ENCODE peak calls at places on chromosomes 4 and X, in six cellular contexts. One of them, this sample, is unnamed.

GRCh38 chr4:184347251-184348239 is 126.8 kb downstream of the IRF2 start:
- DNase-seq in A549: no peak
- DNase-seq in HepG2: no peak
- DNase-seq in HCT116: no peak
- DNase-seq in GM23338: peak
- DNase-seq in K562: peak
- DNase-seq in this sample: peak

GRCh38 chr4:5912614-5913019 is 19.7 kb upstream of the CRMP1 start:
- DNase-seq in A549: no peak
- DNase-seq in HepG2: no peak
- DNase-seq in HCT116: no peak
- DNase-seq in GM23338: peak
- DNase-seq in K562: no peak
- DNase-seq in this sample: no peak

GRCh38 chrX:152822383-152823086 is 8.0 kb downstream of the CETN2 start:
- DNase-seq in A549: no peak
- DNase-seq in HepG2: no peak
- DNase-seq in HCT116: no peak
- DNase-seq in GM23338: no peak
- DNase-seq in K562: no peak
- DNase-seq in this sample: no peak

GRCh38 chr4:624705-625590 is at the start of gene PDE6B:
- DNase-seq in A549: no peak
- DNase-seq in HepG2: no peak
- DNase-seq in HCT116: no peak
- DNase-seq in GM23338: peak
- DNase-seq in K562: no peak
- DNase-seq in this sample: no peak

GRCh38 chr4:155906554-155907247 is 3.2 kb downstream of the TDO2 start:
- DNase-seq in A549: no peak
- DNase-seq in HepG2: no peak
- DNase-seq in HCT116: no peak
- DNase-seq in GM23338: no peak
- DNase-seq in K562: no peak
- DNase-seq in this sample: no peak

GRCh38 chr4:10006236-10006603 is 15.1 kb downstream of the SLC2A9 start:
- DNase-seq in A549: peak
- DNase-seq in HepG2: peak
- DNase-seq in HCT116: no peak
- DNase-seq in GM23338: no peak
- DNase-seq in K562: no peak
- DNase-seq in this sample: no peak

GRCh38 chr4:80070880-80071620 is 2.0 kb downstream of the ANTXR2 start:
- DNase-seq in A549: no peak
- DNase-seq in HepG2: peak
- DNase-seq in HCT116: no peak
- DNase-seq in GM23338: no peak
- DNase-seq in K562: no peak
- DNase-seq in this sample: no peak

GRCh38 chr4:185820119-185821028 is 8.4 kb upstream of the SORBS2 start:
- DNase-seq in A549: no peak
- DNase-seq in HepG2: no peak
- DNase-seq in HCT116: no peak
- DNase-seq in GM23338: peak
- DNase-seq in K562: no peak
- DNase-seq in this sample: no peak

GRCh38 chr4:10347281-10347795 is 109.9 kb downstream of the ZNF518B start:
- DNase-seq in A549: no peak
- DNase-seq in HepG2: no peak
- DNase-seq in HCT116: no peak
- DNase-seq in GM23338: no peak
- DNase-seq in K562: no peak
- DNase-seq in this sample: no peak

GRCh38 chr4:119604266-119604665 is 24.3 kb downstream of the PDE5A start:
- DNase-seq in A549: no peak
- DNase-seq in HepG2: no peak
- DNase-seq in HCT116: no peak
- DNase-seq in GM23338: no peak
- DNase-seq in K562: no peak
- DNase-seq in this sample: no peak

GRCh38 chr4:112058433-112058832 is 86.8 kb upstream of the FAM241A start:
- DNase-seq in A549: no peak
- DNase-seq in HepG2: no peak
- DNase-seq in HCT116: no peak
- DNase-seq in GM23338: no peak
- DNase-seq in K562: no peak
- DNase-seq in this sample: no peak

GRCh38 chrX:115679460-115679859 is 118.5 kb downstream of the PLS3 start:
- DNase-seq in A549: peak
- DNase-seq in HepG2: peak
- DNase-seq in HCT116: peak
- DNase-seq in GM23338: peak
- DNase-seq in K562: peak
- DNase-seq in this sample: no peak

GRCh38 chr4:168879178-168879577 is 130.9 kb downstream of the CBR4 start:
- DNase-seq in A549: no peak
- DNase-seq in HepG2: no peak
- DNase-seq in HCT116: no peak
- DNase-seq in GM23338: no peak
- DNase-seq in K562: no peak
- DNase-seq in this sample: no peak

GRCh38 chr4:7101692-7102515 is 34.0 kb upstream of the GRPEL1 start:
- DNase-seq in A549: peak
- DNase-seq in HepG2: peak
- DNase-seq in HCT116: peak
- DNase-seq in GM23338: peak
- DNase-seq in K562: peak
- DNase-seq in this sample: peak

GRCh38 chr4:76546282-76547166 is 111.5 kb downstream of the SHROOM3 start:
- DNase-seq in A549: no peak
- DNase-seq in HepG2: no peak
- DNase-seq in HCT116: no peak
- DNase-seq in GM23338: no peak
- DNase-seq in K562: no peak
- DNase-seq in this sample: no peak

GRCh38 chrX:150880808-150881165 is 17.7 kb downstream of the CD99L2 start:
- DNase-seq in A549: no peak
- DNase-seq in HepG2: no peak
- DNase-seq in HCT116: no peak
- DNase-seq in GM23338: no peak
- DNase-seq in K562: no peak
- DNase-seq in this sample: no peak

GRCh38 chr4:7155611-7156071 is 36.7 kb upstream of the SORCS2 start:
- DNase-seq in A549: no peak
- DNase-seq in HepG2: no peak
- DNase-seq in HCT116: no peak
- DNase-seq in GM23338: no peak
- DNase-seq in K562: peak
- DNase-seq in this sample: no peak

GRCh38 chrX:116667760-116668159 is 205.0 kb upstream of the CT83 start:
- DNase-seq in A549: no peak
- DNase-seq in HepG2: no peak
- DNase-seq in HCT116: no peak
- DNase-seq in GM23338: no peak
- DNase-seq in K562: no peak
- DNase-seq in this sample: no peak

GRCh38 chr4:98293089-98293887 is 32.1 kb downstream of the RAP1GDS1 start:
- DNase-seq in A549: no peak
- DNase-seq in HepG2: no peak
- DNase-seq in HCT116: no peak
- DNase-seq in GM23338: no peak
- DNase-seq in K562: no peak
- DNase-seq in this sample: no peak

GRCh38 chr4:6019316-6020263 is 1.4 kb upstream of the C4orf50 start:
- DNase-seq in A549: peak
- DNase-seq in HepG2: peak
- DNase-seq in HCT116: peak
- DNase-seq in GM23338: peak
- DNase-seq in K562: peak
- DNase-seq in this sample: peak

GRCh38 chr4:30182786-30183185 is 537.4 kb upstream of the PCDH7 start:
- DNase-seq in A549: no peak
- DNase-seq in HepG2: no peak
- DNase-seq in HCT116: no peak
- DNase-seq in GM23338: no peak
- DNase-seq in K562: no peak
- DNase-seq in this sample: no peak

GRCh38 chrX:105738162-105738561 is 84.2 kb upstream of the NRK start:
- DNase-seq in A549: no peak
- DNase-seq in HepG2: no peak
- DNase-seq in HCT116: no peak
- DNase-seq in GM23338: no peak
- DNase-seq in K562: no peak
- DNase-seq in this sample: no peak

GRCh38 chr4:80309301-80310004 is 26.1 kb upstream of the CFAP299 start:
- DNase-seq in A549: no peak
- DNase-seq in HepG2: no peak
- DNase-seq in HCT116: no peak
- DNase-seq in GM23338: no peak
- DNase-seq in K562: no peak
- DNase-seq in this sample: no peak

GRCh38 chrX:47278684-47279083 is 45.9 kb downstream of the USP11 start:
- DNase-seq in A549: peak
- DNase-seq in HepG2: peak
- DNase-seq in HCT116: no peak
- DNase-seq in GM23338: no peak
- DNase-seq in K562: no peak
- DNase-seq in this sample: no peak

GRCh38 chr4:82885410-82885809 is 5.5 kb downstream of the SEC31A start:
- DNase-seq in A549: no peak
- DNase-seq in HepG2: peak
- DNase-seq in HCT116: no peak
- DNase-seq in GM23338: no peak
- DNase-seq in K562: peak
- DNase-seq in this sample: no peak

GRCh38 chrX:15245896-15246295 is 24.0 kb downstream of the ASB9 start:
- DNase-seq in A549: no peak
- DNase-seq in HepG2: no peak
- DNase-seq in HCT116: no peak
- DNase-seq in GM23338: no peak
- DNase-seq in K562: no peak
- DNase-seq in this sample: no peak

GRCh38 chrX:15240414-15240813 is 29.5 kb downstream of the ASB9 start:
- DNase-seq in A549: no peak
- DNase-seq in HepG2: no peak
- DNase-seq in HCT116: no peak
- DNase-seq in GM23338: no peak
- DNase-seq in K562: no peak
- DNase-seq in this sample: no peak

GRCh38 chrX:15241258-15241657 is 28.6 kb downstream of the ASB9 start:
- DNase-seq in A549: no peak
- DNase-seq in HepG2: no peak
- DNase-seq in HCT116: no peak
- DNase-seq in GM23338: no peak
- DNase-seq in K562: no peak
- DNase-seq in this sample: no peak

GRCh38 chrX:15244421-15244820 is 25.5 kb downstream of the ASB9 start:
- DNase-seq in A549: no peak
- DNase-seq in HepG2: no peak
- DNase-seq in HCT116: no peak
- DNase-seq in GM23338: no peak
- DNase-seq in K562: no peak
- DNase-seq in this sample: no peak

GRCh38 chrX:15242899-15243555 is 26.9 kb downstream of the ASB9 start:
- DNase-seq in A549: peak
- DNase-seq in HepG2: peak
- DNase-seq in HCT116: peak
- DNase-seq in GM23338: peak
- DNase-seq in K562: peak
- DNase-seq in this sample: no peak
- H3K4me3 ChIP-seq in A549: no peak
- H3K4me3 ChIP-seq in HepG2: no peak
- H3K4me3 ChIP-seq in HCT116: no peak
- H3K4me3 ChIP-seq in GM23338: no peak
- H3K4me3 ChIP-seq in K562: no peak
- H3K4me3 ChIP-seq in this sample: no peak

DNA sequence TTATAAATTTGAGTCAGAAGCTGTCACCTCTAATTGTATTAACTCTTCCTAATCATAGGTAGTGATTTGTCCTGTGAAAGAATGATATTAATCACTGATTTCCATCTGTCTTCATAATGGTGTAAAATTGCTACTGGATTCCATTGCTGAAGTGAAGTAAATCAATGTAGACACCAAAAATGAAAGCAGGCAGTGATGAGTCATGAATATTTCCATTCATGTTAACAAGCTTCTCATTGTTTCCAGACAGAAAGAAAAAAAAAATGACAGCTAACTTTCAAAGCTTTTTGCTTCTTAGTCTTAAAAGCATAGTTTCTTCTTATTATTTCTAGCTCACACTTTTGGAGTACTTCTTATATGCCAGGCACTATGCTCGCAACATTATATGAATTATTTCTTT is 21.5 kb downstream of the FAM114A1 start:
- DNase-seq in A549: no peak
- DNase-seq in HepG2: peak
- DNase-seq in HCT116: peak
- DNase-seq in GM23338: no peak
- DNase-seq in K562: no peak
- DNase-seq in this sample: no peak
- TF ChIP-seq REST in A549: no peak
- TF ChIP-seq REST in HepG2: no peak
- TF ChIP-seq REST in HCT116: no peak
- TF ChIP-seq REST in GM23338: no peak
- TF ChIP-seq REST in K562: no peak
- TF ChIP-seq REST in this sample: no peak

GRCh38 chr4:141654098-141654497 is 17.7 kb downstream of the IL15 start:
- DNase-seq in A549: no peak
- DNase-seq in HepG2: no peak
- DNase-seq in HCT116: no peak
- DNase-seq in GM23338: peak
- DNase-seq in K562: no peak
- DNase-seq in this sample: no peak
- TF ChIP-seq CTCF in A549: peak
- TF ChIP-seq CTCF in HepG2: peak
- TF ChIP-seq CTCF in HCT116: peak
- TF ChIP-seq CTCF in GM23338: peak
- TF ChIP-seq CTCF in K562: no peak
- TF ChIP-seq CTCF in this sample: no peak

DNA sequence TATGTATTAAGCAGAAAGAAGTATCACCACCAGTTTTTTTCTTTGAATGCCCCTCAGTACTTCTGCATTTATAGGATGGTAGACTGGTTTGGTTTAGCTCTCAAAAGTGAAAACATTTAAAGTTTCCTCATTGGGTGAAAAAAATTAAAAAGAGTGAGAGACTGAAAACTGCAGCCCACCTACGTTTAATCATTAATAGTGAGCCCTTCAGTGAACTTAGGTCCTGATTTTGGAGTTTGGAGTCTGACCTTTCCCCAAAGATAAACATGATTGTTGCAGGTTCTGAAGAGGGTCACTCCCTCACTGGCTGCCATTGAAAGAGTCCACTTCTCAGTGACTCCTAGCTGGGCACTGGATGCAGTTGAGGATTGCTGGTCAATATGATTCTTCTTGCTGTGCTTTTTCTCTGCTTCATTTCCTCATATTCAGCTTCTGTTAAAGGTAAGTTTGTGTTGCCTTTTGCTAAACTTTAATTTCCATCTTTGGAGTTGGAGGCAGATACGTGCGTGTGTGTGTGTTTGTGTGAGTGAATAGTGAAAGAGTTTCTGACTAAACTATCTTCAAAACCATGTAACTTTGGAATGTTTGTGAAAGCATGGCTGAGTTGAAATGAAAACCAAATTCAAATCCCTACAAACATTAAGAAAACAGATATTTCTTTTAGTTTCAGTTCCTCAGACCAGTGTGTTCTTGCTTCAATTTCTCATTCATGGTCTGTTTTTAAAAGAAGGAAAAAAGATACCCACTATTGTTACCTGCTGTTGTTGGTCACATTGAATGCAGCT is at the start of gene MTTP:
- DNase-seq in A549: no peak
- DNase-seq in HepG2: peak
- DNase-seq in HCT116: no peak
- DNase-seq in GM23338: no peak
- DNase-seq in K562: no peak
- DNase-seq in this sample: no peak
- H3K4me3 ChIP-seq in A549: no peak
- H3K4me3 ChIP-seq in HepG2: peak
- H3K4me3 ChIP-seq in HCT116: no peak
- H3K4me3 ChIP-seq in GM23338: peak
- H3K4me3 ChIP-seq in K562: no peak
- H3K4me3 ChIP-seq in this sample: no peak